ENCODE peak calls at places on chromosomes 13 and 19, in ten cellular contexts. One of them, this sample, is unnamed.

GRCh38 chr19:42985588-42985987 is 40.7 kb downstream of the PSG11 start:
- DNase-seq in suprapubic skin: no peak
- DNase-seq in body of pancreas: no peak
- DNase-seq in fibroblast of the aortic adventitia: peak; percentile 9
- DNase-seq in NB4: no peak
- DNase-seq in ovary: no peak
- DNase-seq in retinal pigment epithelial cell: no peak
- DNase-seq in heart right ventricle: no peak
- DNase-seq in fibroblast of pulmonary artery: no peak
- DNase-seq in foreskin fibroblast: peak; percentile 24
- DNase-seq in this sample: no peak

GRCh38 chr19:56252699-56253422 is 19.7 kb upstream of the EDDM13 start:
- DNase-seq in ovary: peak; percentile 70
- DNase-seq in body of pancreas: peak; percentile 86
- DNase-seq in heart right ventricle: peak; percentile 57
- DNase-seq in foreskin fibroblast: peak; percentile 43
- DNase-seq in suprapubic skin: peak; percentile 86
- DNase-seq in NB4: peak; percentile 53
- DNase-seq in fibroblast of pulmonary artery: peak; percentile 86
- DNase-seq in retinal pigment epithelial cell: peak; percentile 19
- DNase-seq in fibroblast of the aortic adventitia: peak; percentile 66
- DNase-seq in this sample: no peak

GRCh38 chr13:98563071-98563470 is 13.8 kb downstream of the STK24 start:
- DNase-seq in foreskin fibroblast: no peak
- DNase-seq in fibroblast of pulmonary artery: no peak
- DNase-seq in retinal pigment epithelial cell: no peak
- DNase-seq in body of pancreas: no peak
- DNase-seq in heart right ventricle: no peak
- DNase-seq in suprapubic skin: no peak
- DNase-seq in NB4: no peak
- DNase-seq in fibroblast of the aortic adventitia: no peak
- DNase-seq in ovary: no peak
- DNase-seq in this sample: no peak

GRCh38 chr13:111912453-111912866 is 154.5 kb upstream of the SOX1 start:
- DNase-seq in suprapubic skin: peak; percentile 55
- DNase-seq in fibroblast of pulmonary artery: no peak
- DNase-seq in heart right ventricle: no peak
- DNase-seq in NB4: no peak
- DNase-seq in body of pancreas: no peak
- DNase-seq in fibroblast of the aortic adventitia: no peak
- DNase-seq in retinal pigment epithelial cell: no peak
- DNase-seq in foreskin fibroblast: no peak
- DNase-seq in ovary: peak; percentile 3
- DNase-seq in this sample: no peak

GRCh38 chr19:15455996-15456395 is 6.2 kb upstream of the WIZ start:
- DNase-seq in fibroblast of the aortic adventitia: no peak
- DNase-seq in body of pancreas: no peak
- DNase-seq in heart right ventricle: no peak
- DNase-seq in NB4: no peak
- DNase-seq in ovary: no peak
- DNase-seq in retinal pigment epithelial cell: no peak
- DNase-seq in suprapubic skin: no peak
- DNase-seq in foreskin fibroblast: no peak
- DNase-seq in fibroblast of pulmonary artery: no peak
- DNase-seq in this sample: no peak

GRCh38 chr13:64925284-64925683 is 2304.9 kb downstream of the PCDH9 start:
- DNase-seq in ovary: no peak
- DNase-seq in fibroblast of the aortic adventitia: peak; percentile 5
- DNase-seq in suprapubic skin: no peak
- DNase-seq in retinal pigment epithelial cell: no peak
- DNase-seq in fibroblast of pulmonary artery: peak; percentile 36
- DNase-seq in body of pancreas: no peak
- DNase-seq in heart right ventricle: no peak
- DNase-seq in foreskin fibroblast: no peak
- DNase-seq in NB4: peak; percentile 13
- DNase-seq in this sample: peak; percentile 38

GRCh38 chr13:23766199-23766771 is 122.9 kb downstream of the MIPEP start:
- DNase-seq in ovary: no peak
- DNase-seq in suprapubic skin: no peak
- DNase-seq in foreskin fibroblast: no peak
- DNase-seq in NB4: no peak
- DNase-seq in fibroblast of the aortic adventitia: no peak
- DNase-seq in retinal pigment epithelial cell: no peak
- DNase-seq in fibroblast of pulmonary artery: no peak
- DNase-seq in heart right ventricle: no peak
- DNase-seq in body of pancreas: no peak
- DNase-seq in this sample: no peak

GRCh38 chr19:343451-343931 is 1.1 kb downstream of the MIER2 start:
- DNase-seq in foreskin fibroblast: no peak
- DNase-seq in suprapubic skin: no peak
- DNase-seq in fibroblast of the aortic adventitia: peak; percentile 32
- DNase-seq in retinal pigment epithelial cell: no peak
- DNase-seq in NB4: no peak
- DNase-seq in body of pancreas: no peak
- DNase-seq in ovary: no peak
- DNase-seq in heart right ventricle: no peak
- DNase-seq in fibroblast of pulmonary artery: no peak
- DNase-seq in this sample: no peak

GRCh38 chr19:12907166-12907565 is 11.9 kb downstream of the SYCE2 start:
- DNase-seq in ovary: no peak
- DNase-seq in fibroblast of the aortic adventitia: no peak
- DNase-seq in retinal pigment epithelial cell: no peak
- DNase-seq in heart right ventricle: no peak
- DNase-seq in NB4: no peak
- DNase-seq in fibroblast of pulmonary artery: no peak
- DNase-seq in foreskin fibroblast: no peak
- DNase-seq in body of pancreas: no peak
- DNase-seq in suprapubic skin: no peak
- DNase-seq in this sample: no peak

GRCh38 chr19:5621945-5622464 is 571 bp downstream of the SAFB2 start:
- DNase-seq in ovary: no peak
- DNase-seq in fibroblast of pulmonary artery: no peak
- DNase-seq in retinal pigment epithelial cell: no peak
- DNase-seq in heart right ventricle: peak; percentile 34
- DNase-seq in body of pancreas: peak; percentile 25
- DNase-seq in NB4: no peak
- DNase-seq in fibroblast of the aortic adventitia: peak; percentile 9
- DNase-seq in foreskin fibroblast: no peak
- DNase-seq in suprapubic skin: no peak
- DNase-seq in this sample: no peak

GRCh38 chr19:1847684-1848398 is 442 bp downstream of the REXO1 start:
- DNase-seq in NB4: peak; percentile 56
- DNase-seq in suprapubic skin: no peak
- DNase-seq in heart right ventricle: no peak
- DNase-seq in foreskin fibroblast: no peak
- DNase-seq in retinal pigment epithelial cell: peak; percentile 34
- DNase-seq in fibroblast of the aortic adventitia: peak; percentile 36
- DNase-seq in ovary: no peak
- DNase-seq in body of pancreas: no peak
- DNase-seq in fibroblast of pulmonary artery: peak; percentile 57
- DNase-seq in this sample: no peak

GRCh38 chr13:107373551-107373950 is 805.6 kb upstream of the ARGLU1 start:
- DNase-seq in foreskin fibroblast: no peak
- DNase-seq in ovary: no peak
- DNase-seq in fibroblast of pulmonary artery: peak; percentile 77
- DNase-seq in fibroblast of the aortic adventitia: peak; percentile 76
- DNase-seq in body of pancreas: no peak
- DNase-seq in NB4: peak; percentile 15
- DNase-seq in heart right ventricle: no peak
- DNase-seq in suprapubic skin: no peak
- DNase-seq in retinal pigment epithelial cell: peak; percentile 59
- DNase-seq in this sample: no peak

GRCh38 chr13:67137044-67137735 is 92.9 kb downstream of the PCDH9 start:
- DNase-seq in body of pancreas: no peak
- DNase-seq in foreskin fibroblast: peak; percentile 34
- DNase-seq in ovary: no peak
- DNase-seq in fibroblast of pulmonary artery: peak; percentile 54
- DNase-seq in suprapubic skin: no peak
- DNase-seq in NB4: no peak
- DNase-seq in fibroblast of the aortic adventitia: peak; percentile 59
- DNase-seq in heart right ventricle: no peak
- DNase-seq in retinal pigment epithelial cell: no peak
- DNase-seq in this sample: no peak

GRCh38 chr19:1618157-1619093 is 13.2 kb upstream of the UQCR11 start:
- DNase-seq in heart right ventricle: peak; percentile 38
- DNase-seq in suprapubic skin: no peak
- DNase-seq in foreskin fibroblast: peak; percentile 10
- DNase-seq in retinal pigment epithelial cell: no peak
- DNase-seq in fibroblast of the aortic adventitia: peak; percentile 16
- DNase-seq in fibroblast of pulmonary artery: peak; percentile 23
- DNase-seq in body of pancreas: peak; percentile 73
- DNase-seq in ovary: no peak
- DNase-seq in NB4: peak; percentile 28
- DNase-seq in this sample: peak; percentile 44

GRCh38 chr19:14517446-14517839 is 754 bp downstream of the DNAJB1 start:
- DNase-seq in retinal pigment epithelial cell: no peak
- DNase-seq in NB4: peak; percentile 24
- DNase-seq in fibroblast of pulmonary artery: peak; percentile 27
- DNase-seq in ovary: no peak
- DNase-seq in body of pancreas: no peak
- DNase-seq in heart right ventricle: no peak
- DNase-seq in fibroblast of the aortic adventitia: peak; percentile 37
- DNase-seq in foreskin fibroblast: no peak
- DNase-seq in suprapubic skin: no peak
- DNase-seq in this sample: no peak

GRCh38 chr13:79867248-79867647 is 386.3 kb downstream of the NDFIP2 start:
- DNase-seq in NB4: peak; percentile 83
- DNase-seq in suprapubic skin: no peak
- DNase-seq in body of pancreas: no peak
- DNase-seq in fibroblast of the aortic adventitia: no peak
- DNase-seq in ovary: no peak
- DNase-seq in foreskin fibroblast: no peak
- DNase-seq in fibroblast of pulmonary artery: peak; percentile 23
- DNase-seq in retinal pigment epithelial cell: no peak
- DNase-seq in heart right ventricle: no peak
- DNase-seq in this sample: no peak

DNA sequence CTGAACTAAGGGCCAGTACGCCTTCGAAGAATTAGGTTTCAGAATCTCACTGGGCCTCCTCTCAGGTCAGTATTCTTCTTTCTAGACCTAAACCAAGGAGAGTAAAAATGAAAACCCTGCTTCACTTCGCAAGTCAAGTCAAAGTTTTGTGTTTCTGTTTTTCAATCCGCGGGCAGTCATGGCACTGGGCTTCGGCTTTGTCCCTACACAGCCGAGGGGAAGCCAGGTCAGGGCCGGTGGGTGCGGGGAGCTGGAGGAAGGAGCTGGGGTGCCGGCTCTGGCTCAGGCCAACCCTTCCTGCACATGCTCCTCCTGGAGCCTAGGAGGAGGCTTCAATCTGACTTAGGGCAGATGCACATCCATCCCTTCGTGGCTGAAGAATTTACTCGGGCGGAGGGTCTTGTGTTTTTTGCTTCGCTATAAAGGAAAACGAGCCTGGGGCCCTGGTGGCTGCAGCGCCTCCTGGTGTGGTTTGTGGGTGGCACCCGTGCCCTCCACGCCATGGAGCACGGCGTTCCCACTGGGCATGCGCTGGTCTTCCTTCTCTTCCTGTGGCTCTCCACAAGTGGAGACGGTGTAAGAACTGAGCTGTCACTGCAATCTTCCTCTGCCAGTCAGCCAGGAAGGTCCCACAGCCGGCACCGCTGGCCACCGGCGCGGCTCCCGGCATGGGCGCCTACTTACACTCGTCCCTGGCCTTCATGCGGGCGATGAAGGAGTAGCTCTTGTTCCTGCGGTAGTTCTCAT is 22.5 kb downstream of the C19orf44 start:
- DNase-seq in ovary: no peak
- DNase-seq in foreskin fibroblast: no peak
- DNase-seq in fibroblast of pulmonary artery: no peak
- DNase-seq in retinal pigment epithelial cell: no peak
- DNase-seq in fibroblast of the aortic adventitia: no peak
- DNase-seq in heart right ventricle: no peak
- DNase-seq in suprapubic skin: no peak
- DNase-seq in body of pancreas: no peak
- DNase-seq in NB4: no peak
- DNase-seq in this sample: no peak
- TF ChIP-seq CTCF in ovary: no peak
- TF ChIP-seq CTCF in foreskin fibroblast: no peak
- TF ChIP-seq CTCF in fibroblast of pulmonary artery: no peak
- TF ChIP-seq CTCF in retinal pigment epithelial cell: peak; percentile 31
- TF ChIP-seq CTCF in fibroblast of the aortic adventitia: no peak
- TF ChIP-seq CTCF in heart right ventricle: no peak
- TF ChIP-seq CTCF in suprapubic skin: no peak
- TF ChIP-seq CTCF in body of pancreas: no peak
- TF ChIP-seq CTCF in NB4: no peak
- TF ChIP-seq CTCF in this sample: no peak

DNA sequence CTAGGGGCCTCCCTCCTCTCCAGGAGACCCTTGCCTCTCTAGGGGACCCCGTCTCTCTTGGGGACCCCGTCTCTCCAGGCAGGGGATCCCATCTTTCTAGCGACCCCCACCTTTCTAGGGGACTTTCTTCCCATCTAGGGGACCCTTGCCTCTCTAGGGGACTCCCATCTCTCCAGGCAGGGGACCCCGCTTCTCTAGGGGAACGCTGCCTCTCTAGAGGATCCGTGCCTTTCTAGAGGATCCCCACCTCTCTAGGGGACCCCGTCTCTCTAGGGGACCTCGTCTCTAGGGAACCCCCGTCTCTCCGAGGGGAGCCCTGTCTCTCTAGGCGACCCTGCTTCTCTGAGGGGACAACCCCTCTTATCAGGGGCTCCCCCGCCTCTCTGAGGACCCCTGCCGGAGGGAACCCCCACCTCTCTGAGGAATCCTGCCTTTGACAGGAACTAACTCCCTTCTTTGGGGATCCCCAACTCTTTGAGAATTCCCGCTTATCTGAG is 19.1 kb upstream of the GATAD2A start:
- DNase-seq in suprapubic skin: no peak
- DNase-seq in body of pancreas: no peak
- DNase-seq in ovary: no peak
- DNase-seq in fibroblast of pulmonary artery: no peak
- DNase-seq in foreskin fibroblast: no peak
- DNase-seq in retinal pigment epithelial cell: no peak
- DNase-seq in heart right ventricle: no peak
- DNase-seq in fibroblast of the aortic adventitia: no peak
- DNase-seq in NB4: peak; percentile 31
- DNase-seq in this sample: no peak
- TF ChIP-seq CTCF in suprapubic skin: no peak
- TF ChIP-seq CTCF in body of pancreas: no peak
- TF ChIP-seq CTCF in ovary: no peak
- TF ChIP-seq CTCF in fibroblast of pulmonary artery: peak; percentile 16
- TF ChIP-seq CTCF in foreskin fibroblast: peak; percentile 23
- TF ChIP-seq CTCF in retinal pigment epithelial cell: peak; percentile 36
- TF ChIP-seq CTCF in heart right ventricle: peak; percentile 6
- TF ChIP-seq CTCF in fibroblast of the aortic adventitia: peak; percentile 17
- TF ChIP-seq CTCF in NB4: peak; percentile 35
- TF ChIP-seq CTCF in this sample: peak; percentile 32

GRCh38 chr13:93859666-93860065 is 619.8 kb downstream of the DCT start:
- DNase-seq in heart right ventricle: no peak
- DNase-seq in NB4: no peak
- DNase-seq in suprapubic skin: no peak
- DNase-seq in body of pancreas: no peak
- DNase-seq in fibroblast of pulmonary artery: peak; percentile 22
- DNase-seq in retinal pigment epithelial cell: no peak
- DNase-seq in ovary: no peak
- DNase-seq in foreskin fibroblast: peak; percentile 51
- DNase-seq in fibroblast of the aortic adventitia: no peak
- DNase-seq in this sample: no peak
- TF ChIP-seq CTCF in heart right ventricle: no peak
- TF ChIP-seq CTCF in NB4: no peak
- TF ChIP-seq CTCF in suprapubic skin: no peak
- TF ChIP-seq CTCF in body of pancreas: no peak
- TF ChIP-seq CTCF in fibroblast of pulmonary artery: no peak
- TF ChIP-seq CTCF in retinal pigment epithelial cell: no peak
- TF ChIP-seq CTCF in ovary: no peak
- TF ChIP-seq CTCF in foreskin fibroblast: no peak
- TF ChIP-seq CTCF in fibroblast of the aortic adventitia: no peak
- TF ChIP-seq CTCF in this sample: no peak

GRCh38 chr13:46010148-46010547 is 42.4 kb downstream of the ZC3H13 start:
- DNase-seq in fibroblast of the aortic adventitia: peak; percentile 2
- DNase-seq in ovary: no peak
- DNase-seq in retinal pigment epithelial cell: no peak
- DNase-seq in heart right ventricle: no peak
- DNase-seq in fibroblast of pulmonary artery: peak; percentile 8
- DNase-seq in body of pancreas: no peak
- DNase-seq in foreskin fibroblast: no peak
- DNase-seq in suprapubic skin: no peak
- DNase-seq in NB4: peak; percentile 29
- DNase-seq in this sample: no peak
- TF ChIP-seq CTCF in fibroblast of the aortic adventitia: peak; percentile 39
- TF ChIP-seq CTCF in ovary: no peak
- TF ChIP-seq CTCF in retinal pigment epithelial cell: peak; percentile 46
- TF ChIP-seq CTCF in heart right ventricle: no peak
- TF ChIP-seq CTCF in fibroblast of pulmonary artery: peak; percentile 36
- TF ChIP-seq CTCF in body of pancreas: no peak
- TF ChIP-seq CTCF in foreskin fibroblast: peak; percentile 31
- TF ChIP-seq CTCF in suprapubic skin: no peak
- TF ChIP-seq CTCF in NB4: peak; percentile 21
- TF ChIP-seq CTCF in this sample: peak; percentile 42